ENCODE peak calls at places on chromosomes 5 and 9, in eight cellular contexts. S, P, O, X, E, U, Z and V are unnamed samples.

GRCh38 chr5:94159144-94159543 is 417.7 kb upstream of the POU5F2 start:
- DNase-seq in S (no peak), P (no peak), O (no peak), X (no peak), E (no peak), U (no peak), Z (no peak), V (no peak)

GRCh38 chr5:175457466-175457865 is 13.5 kb upstream of the DRD1 start:
- DNase-seq in S (no peak), P (peak), O (peak), X (peak), E (no peak), U (no peak), Z (no peak), V (no peak)

GRCh38 chr5:36054646-36055045 is 12.0 kb downstream of the UGT3A2 start:
- DNase-seq in S (no peak), P (no peak), O (no peak), X (no peak), E (no peak), U (no peak), Z (no peak), V (no peak)

GRCh38 chr9:100477221-100477620 is 4.3 kb downstream of the TMEFF1 start:
- DNase-seq in S (no peak), P (no peak), O (no peak), X (no peak), E (no peak), U (no peak), Z (no peak), V (no peak)

GRCh38 chr5:128965638-128966302 is 482 bp downstream of the SLC27A6 start:
- DNase-seq in S (peak), P (no peak), O (no peak), X (no peak), E (no peak), U (no peak), Z (no peak), V (peak)

GRCh38 chr9:117927354-117927753 is 223.2 kb downstream of the TLR4 start:
- DNase-seq in S (peak), P (no peak), O (no peak), X (no peak), E (peak), U (no peak), Z (no peak), V (no peak)

GRCh38 chr5:83895860-83896259 is 175.2 kb upstream of the HAPLN1 start:
- DNase-seq in S (no peak), P (no peak), O (no peak), X (peak), E (no peak), U (no peak), Z (no peak), V (no peak)

GRCh38 chr5:79436821-79437220 is 77.1 kb downstream of the HOMER1 start:
- DNase-seq in S (no peak), P (no peak), O (no peak), X (peak), E (no peak), U (no peak), Z (no peak), V (no peak)

GRCh38 chr9:124964604-124965003 is 23.7 kb upstream of the GOLGA1 start:
- DNase-seq in S (no peak), P (no peak), O (no peak), X (no peak), E (no peak), U (no peak), Z (no peak), V (no peak)

GRCh38 chr5:170597109-170597741 is 93.4 kb downstream of the KCNIP1 start:
- DNase-seq in S (no peak), P (peak), O (no peak), X (peak), E (no peak), U (no peak), Z (peak), V (no peak)

GRCh38 chr9:85108229-85108628 is 438.7 kb downstream of the NTRK2 start:
- DNase-seq in S (no peak), P (no peak), O (no peak), X (no peak), E (no peak), U (no peak), Z (no peak), V (no peak)
- TF ChIP-seq CTCF in S (no peak), P (no peak), O (peak), X (no peak), E (no peak), U (no peak), Z (no peak), V (no peak)

DNA sequence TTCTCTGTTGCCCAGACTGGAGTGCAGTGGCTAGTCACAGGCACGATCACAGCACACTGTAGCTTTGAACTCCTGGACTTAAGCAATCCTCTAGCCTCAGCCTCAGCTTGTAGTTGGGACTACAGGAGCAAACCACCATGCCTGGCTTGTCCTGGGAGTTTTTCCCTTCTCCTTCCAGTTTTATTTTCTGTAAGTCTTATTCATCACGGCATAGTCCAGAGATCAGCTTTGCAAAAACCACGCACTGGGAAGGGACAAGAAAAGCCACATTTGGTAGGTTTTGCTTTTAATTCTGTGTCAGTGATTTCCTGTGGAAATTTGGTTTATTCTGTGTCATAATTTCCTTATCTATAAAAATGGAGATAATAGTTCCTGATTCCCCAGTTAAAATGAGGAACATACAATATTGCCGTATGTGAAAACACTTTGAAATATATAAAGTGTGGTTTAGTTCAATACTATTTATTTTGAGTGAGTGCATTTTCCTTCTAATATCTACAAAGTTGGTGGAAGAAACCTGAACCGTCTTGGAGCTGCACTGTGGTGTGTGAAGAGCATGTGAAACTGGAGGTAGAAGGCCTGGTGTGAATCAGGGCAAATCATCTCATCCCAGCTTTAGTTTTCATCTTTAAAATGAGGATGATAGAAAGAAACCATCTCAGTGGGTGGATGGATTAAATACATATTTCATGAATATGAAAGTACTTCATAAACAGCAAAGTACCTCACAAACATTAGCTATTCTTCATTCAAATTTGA is 92.8 kb upstream of the ELL2 start:
- DNase-seq in S (no peak), P (no peak), O (no peak), X (no peak), E (no peak), U (no peak), Z (no peak), V (no peak)
- TF ChIP-seq CTCF in S (no peak), P (no peak), O (no peak), X (no peak), E (no peak), U (no peak), Z (no peak), V (no peak)

GRCh38 chr5:16844952-16845351 is 91.1 kb downstream of the MYO10 start:
- DNase-seq in S (no peak), P (no peak), O (no peak), X (no peak), E (no peak), U (no peak), Z (no peak), V (no peak)
- TF ChIP-seq CTCF in S (no peak), P (no peak), O (no peak), X (no peak), E (peak), U (no peak), Z (peak), V (no peak)

GRCh38 chr9:79955300-79955699 is 383.5 kb downstream of the TLE4 start:
- DNase-seq in S (peak), P (no peak), O (no peak), X (no peak), E (no peak), U (no peak), Z (no peak), V (no peak)
- TF ChIP-seq CTCF in S (peak), P (peak), O (peak), X (no peak), E (no peak), U (no peak), Z (peak), V (no peak)

GRCh38 chr9:1721219-1721618 is 293.9 kb upstream of the SMARCA2 start:
- DNase-seq in S (no peak), P (no peak), O (no peak), X (no peak), E (no peak), U (no peak), Z (no peak), V (no peak)
- TF ChIP-seq CTCF in S (no peak), P (no peak), O (no peak), X (no peak), E (no peak), U (no peak), Z (no peak), V (no peak)

GRCh38 chr5:177555665-177556064 is 1.3 kb upstream of the FAM193B start:
- DNase-seq in S (no peak), P (no peak), O (no peak), X (no peak), E (no peak), U (no peak), Z (no peak), V (no peak)

GRCh38 chr5:177553671-177554429 is 513 bp downstream of the FAM193B start:
- DNase-seq in S (peak), P (peak), O (no peak), X (peak), E (peak), U (peak), Z (no peak), V (peak)

GRCh38 chr5:177555228-177555627 is 865 bp upstream of the FAM193B start:
- DNase-seq in S (no peak), P (no peak), O (no peak), X (no peak), E (no peak), U (no peak), Z (no peak), V (no peak)

GRCh38 chr5:177552839-177553455 is 1.4 kb downstream of the FAM193B start:
- DNase-seq in S (no peak), P (no peak), O (no peak), X (peak), E (peak), U (peak), Z (no peak), V (peak)

GRCh38 chr5:177554474-177555111 is at the start of gene FAM193B:
- DNase-seq in S (peak), P (peak), O (peak), X (peak), E (peak), U (peak), Z (peak), V (peak)
- TF ChIP-seq CTCF in S (no peak), P (no peak), O (no peak), X (peak), E (peak), U (no peak), Z (peak), V (peak)

DNA sequence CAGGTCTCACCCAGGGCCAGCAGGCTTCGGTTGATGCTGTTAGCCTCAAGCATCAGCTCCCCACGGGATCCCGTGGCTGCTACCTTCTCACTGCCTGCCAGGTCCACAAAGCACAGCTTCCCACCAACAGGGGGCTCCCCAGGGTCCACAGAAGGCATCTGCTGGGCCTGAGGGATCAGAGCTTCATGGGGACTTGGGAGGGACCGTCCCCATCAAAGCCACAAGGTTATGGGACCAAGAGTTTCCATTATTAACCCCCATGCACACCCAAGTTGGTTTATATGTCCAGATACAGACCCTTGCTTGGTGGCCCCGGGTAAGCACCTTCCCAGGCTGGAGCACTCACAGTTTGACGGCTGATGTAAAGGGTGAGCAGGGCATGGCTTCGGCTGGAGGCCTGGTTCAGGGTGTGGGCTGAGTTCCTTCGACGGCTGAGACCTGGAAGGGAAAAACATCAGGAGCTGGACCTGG is 3.0 kb downstream of the KIF12 start:
- DNase-seq in S (peak), P (no peak), O (no peak), X (no peak), E (peak), U (no peak), Z (no peak), V (no peak)
- TF ChIP-seq CTCF in S (no peak), P (peak), O (no peak), X (no peak), E (peak), U (no peak), Z (peak), V (peak)